ENCODE peak calls at places on chromosomes 4 and X, in seven cellular contexts. One of them, this sample, is unnamed.

GRCh38 chr4:124334119-124334518 is 378.4 kb downstream of the ANKRD50 start:
- DNase-seq in H9: no peak
- DNase-seq in upper lobe of right lung: no peak
- DNase-seq in endodermal cell: peak
- DNase-seq in WERI-Rb-1: peak
- DNase-seq in lung: peak
- DNase-seq in thoracic aorta: no peak
- DNase-seq in this sample: no peak

GRCh38 chr4:25817059-25817681 is 45.6 kb downstream of the SEL1L3 start:
- DNase-seq in H9: no peak
- DNase-seq in lung: no peak
- DNase-seq in WERI-Rb-1: no peak
- DNase-seq in endodermal cell: no peak
- DNase-seq in thoracic aorta: no peak
- DNase-seq in upper lobe of right lung: no peak
- DNase-seq in this sample: no peak

GRCh38 chrX:7828594-7828993 is 14.4 kb upstream of the VCX start:
- DNase-seq in H9: no peak
- DNase-seq in lung: no peak
- DNase-seq in endodermal cell: no peak
- DNase-seq in thoracic aorta: no peak
- DNase-seq in upper lobe of right lung: no peak
- DNase-seq in WERI-Rb-1: peak
- DNase-seq in this sample: no peak

GRCh38 chr4:134935320-134935719 is 733.7 kb upstream of the PABPC4L start:
- DNase-seq in thoracic aorta: no peak
- DNase-seq in lung: no peak
- DNase-seq in WERI-Rb-1: peak
- DNase-seq in endodermal cell: peak
- DNase-seq in upper lobe of right lung: no peak
- DNase-seq in H9: no peak
- DNase-seq in this sample: no peak

GRCh38 chr4:76738081-76738931 is 159.6 kb downstream of the SOWAHB start:
- DNase-seq in H9: no peak
- DNase-seq in upper lobe of right lung: no peak
- DNase-seq in thoracic aorta: peak
- DNase-seq in endodermal cell: no peak
- DNase-seq in WERI-Rb-1: no peak
- DNase-seq in lung: no peak
- DNase-seq in this sample: no peak

GRCh38 chr4:98765771-98766170 is 107.4 kb upstream of the TSPAN5 start:
- DNase-seq in H9: no peak
- DNase-seq in endodermal cell: no peak
- DNase-seq in upper lobe of right lung: no peak
- DNase-seq in WERI-Rb-1: no peak
- DNase-seq in lung: no peak
- DNase-seq in thoracic aorta: no peak
- DNase-seq in this sample: no peak

GRCh38 chr4:74054483-74055032 is 16.1 kb upstream of the CXCL3 start:
- DNase-seq in thoracic aorta: no peak
- DNase-seq in endodermal cell: no peak
- DNase-seq in WERI-Rb-1: no peak
- DNase-seq in upper lobe of right lung: no peak
- DNase-seq in H9: no peak
- DNase-seq in lung: no peak
- DNase-seq in this sample: no peak

GRCh38 chrX:149060921-149061320 is 444.2 kb downstream of the IDS start:
- DNase-seq in endodermal cell: no peak
- DNase-seq in upper lobe of right lung: no peak
- DNase-seq in lung: no peak
- DNase-seq in thoracic aorta: no peak
- DNase-seq in H9: no peak
- DNase-seq in WERI-Rb-1: no peak
- DNase-seq in this sample: no peak

GRCh38 chr4:66769436-66769835 is 775.9 kb downstream of the CENPC start:
- DNase-seq in upper lobe of right lung: no peak
- DNase-seq in WERI-Rb-1: no peak
- DNase-seq in endodermal cell: no peak
- DNase-seq in H9: no peak
- DNase-seq in lung: no peak
- DNase-seq in thoracic aorta: no peak
- DNase-seq in this sample: no peak

GRCh38 chrX:15511563-15511962 is 11.0 kb downstream of the BMX start:
- DNase-seq in upper lobe of right lung: no peak
- DNase-seq in WERI-Rb-1: no peak
- DNase-seq in endodermal cell: no peak
- DNase-seq in thoracic aorta: no peak
- DNase-seq in lung: no peak
- DNase-seq in H9: peak
- DNase-seq in this sample: no peak

GRCh38 chr4:137359691-137360315 is 172.5 kb downstream of the PCDH18 start:
- DNase-seq in thoracic aorta: no peak
- DNase-seq in H9: no peak
- DNase-seq in endodermal cell: no peak
- DNase-seq in WERI-Rb-1: no peak
- DNase-seq in lung: no peak
- DNase-seq in upper lobe of right lung: no peak
- DNase-seq in this sample: no peak

GRCh38 chrX:46957299-46957698 is 45.1 kb downstream of the JADE3 start:
- DNase-seq in WERI-Rb-1: no peak
- DNase-seq in lung: no peak
- DNase-seq in endodermal cell: no peak
- DNase-seq in thoracic aorta: no peak
- DNase-seq in upper lobe of right lung: no peak
- DNase-seq in H9: no peak
- DNase-seq in this sample: no peak

GRCh38 chr4:112130903-112131302 is 14.4 kb upstream of the FAM241A start:
- DNase-seq in lung: no peak
- DNase-seq in WERI-Rb-1: no peak
- DNase-seq in H9: peak
- DNase-seq in upper lobe of right lung: no peak
- DNase-seq in thoracic aorta: no peak
- DNase-seq in endodermal cell: peak
- DNase-seq in this sample: no peak

GRCh38 chr4:2291705-2292651 is 30.1 kb upstream of the MXD4 start:
- DNase-seq in H9: no peak
- DNase-seq in lung: no peak
- DNase-seq in WERI-Rb-1: peak
- DNase-seq in upper lobe of right lung: no peak
- DNase-seq in endodermal cell: peak
- DNase-seq in thoracic aorta: no peak
- DNase-seq in this sample: no peak

GRCh38 chrX:37060999-37061398 is 52.8 kb downstream of the FAM47C start:
- DNase-seq in WERI-Rb-1: no peak
- DNase-seq in lung: no peak
- DNase-seq in upper lobe of right lung: no peak
- DNase-seq in H9: peak
- DNase-seq in endodermal cell: peak
- DNase-seq in thoracic aorta: no peak
- DNase-seq in this sample: no peak

GRCh38 chr4:53507058-53507457 is 84.2 kb downstream of the LNX1 start:
- DNase-seq in thoracic aorta: no peak
- DNase-seq in WERI-Rb-1: no peak
- DNase-seq in upper lobe of right lung: no peak
- DNase-seq in endodermal cell: no peak
- DNase-seq in lung: no peak
- DNase-seq in H9: no peak
- DNase-seq in this sample: no peak

GRCh38 chrX:115330498-115331138 is 41.1 kb downstream of the LUZP4 start:
- DNase-seq in endodermal cell: peak
- DNase-seq in thoracic aorta: no peak
- DNase-seq in lung: peak
- DNase-seq in H9: peak
- DNase-seq in upper lobe of right lung: no peak
- DNase-seq in WERI-Rb-1: peak
- DNase-seq in this sample: no peak

DNA sequence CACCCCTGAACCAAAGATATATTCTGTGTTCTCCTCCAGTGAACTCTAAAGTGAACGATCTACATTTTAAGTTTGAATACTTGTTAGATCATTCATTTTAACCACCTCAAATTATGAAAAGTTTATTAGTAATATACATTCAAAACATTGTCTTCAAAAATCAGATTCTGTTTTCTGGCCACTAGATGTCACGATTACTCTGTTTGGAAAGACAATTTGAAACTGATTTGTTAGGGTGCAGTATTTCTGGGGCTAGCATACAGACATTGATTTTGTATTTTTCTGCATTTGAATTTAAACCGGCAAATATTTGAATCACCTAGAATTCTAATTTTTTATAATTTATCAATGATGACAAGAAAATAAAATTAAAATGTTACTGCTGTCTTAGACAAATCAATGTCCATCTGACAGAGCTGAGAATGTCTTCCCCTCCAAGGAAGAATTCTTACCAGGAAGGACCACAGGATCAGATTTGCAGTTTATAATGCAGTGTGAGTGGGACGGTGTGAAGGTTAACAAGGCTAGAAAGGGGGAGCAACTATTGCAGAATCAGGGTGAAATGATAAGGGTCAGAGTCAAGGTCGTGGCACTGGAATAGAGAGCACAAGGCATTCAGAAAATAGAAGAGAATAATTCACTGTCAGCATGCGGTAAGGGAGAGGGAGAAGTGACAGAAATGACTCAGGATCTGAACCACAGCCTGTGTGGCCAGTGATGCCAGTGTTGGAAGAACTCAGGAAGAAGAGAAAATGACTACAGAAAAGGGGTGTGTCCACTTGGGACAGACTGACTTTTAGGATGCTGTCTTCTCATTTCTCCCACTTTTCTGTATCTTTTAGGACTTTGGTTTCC is 91.6 kb downstream of the ANXA10 start:
- DNase-seq in thoracic aorta: no peak
- DNase-seq in upper lobe of right lung: no peak
- DNase-seq in lung: no peak
- DNase-seq in endodermal cell: no peak
- DNase-seq in H9: no peak
- DNase-seq in WERI-Rb-1: no peak
- DNase-seq in this sample: no peak
- TF ChIP-seq CTCF in thoracic aorta: peak
- TF ChIP-seq CTCF in upper lobe of right lung: peak
- TF ChIP-seq CTCF in lung: peak
- TF ChIP-seq CTCF in endodermal cell: peak
- TF ChIP-seq CTCF in H9: peak
- TF ChIP-seq CTCF in WERI-Rb-1: peak
- TF ChIP-seq CTCF in this sample: peak

GRCh38 chr4:168859100-168859499 is 151.0 kb downstream of the CBR4 start:
- DNase-seq in upper lobe of right lung: no peak
- DNase-seq in lung: no peak
- DNase-seq in endodermal cell: no peak
- DNase-seq in H9: no peak
- DNase-seq in WERI-Rb-1: no peak
- DNase-seq in thoracic aorta: no peak
- DNase-seq in this sample: no peak

GRCh38 chr4:168854216-168854921 is 155.7 kb downstream of the CBR4 start:
- DNase-seq in upper lobe of right lung: no peak
- DNase-seq in lung: no peak
- DNase-seq in thoracic aorta: no peak
- DNase-seq in H9: no peak
- DNase-seq in endodermal cell: no peak
- DNase-seq in WERI-Rb-1: no peak
- DNase-seq in this sample: no peak

GRCh38 chr4:168856312-168856711 is 153.7 kb downstream of the CBR4 start:
- DNase-seq in WERI-Rb-1: no peak
- DNase-seq in endodermal cell: no peak
- DNase-seq in H9: no peak
- DNase-seq in upper lobe of right lung: no peak
- DNase-seq in thoracic aorta: no peak
- DNase-seq in lung: no peak
- DNase-seq in this sample: no peak

GRCh38 chr4:168857546-168858314 is 152.3 kb downstream of the CBR4 start:
- DNase-seq in H9: no peak
- DNase-seq in WERI-Rb-1: no peak
- DNase-seq in upper lobe of right lung: no peak
- DNase-seq in thoracic aorta: no peak
- DNase-seq in endodermal cell: no peak
- DNase-seq in lung: no peak
- DNase-seq in this sample: no peak

DNA sequence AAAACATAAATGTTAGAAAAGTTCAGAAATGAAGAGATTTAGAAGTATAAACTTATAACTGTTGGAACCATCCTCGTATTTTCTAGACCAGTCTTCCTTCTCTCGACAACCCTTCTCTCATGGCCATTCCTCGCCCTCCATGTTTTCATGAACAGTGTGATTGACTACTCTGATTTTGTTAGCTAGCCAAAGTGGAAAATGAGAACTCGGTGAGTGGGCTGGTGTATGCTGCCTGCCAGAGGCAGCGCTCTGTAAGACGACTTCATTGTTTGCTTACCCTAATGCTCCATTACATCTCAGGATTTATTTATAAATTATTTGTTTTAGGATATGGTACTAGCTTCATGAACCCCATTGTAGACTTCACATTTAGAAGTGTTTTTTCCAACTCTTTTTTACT is 153.0 kb downstream of the CBR4 start:
- DNase-seq in WERI-Rb-1: no peak
- DNase-seq in upper lobe of right lung: no peak
- DNase-seq in H9: no peak
- DNase-seq in lung: no peak
- DNase-seq in endodermal cell: no peak
- DNase-seq in thoracic aorta: no peak
- DNase-seq in this sample: no peak
- TF ChIP-seq CTCF in WERI-Rb-1: no peak
- TF ChIP-seq CTCF in upper lobe of right lung: no peak
- TF ChIP-seq CTCF in H9: no peak
- TF ChIP-seq CTCF in lung: no peak
- TF ChIP-seq CTCF in endodermal cell: no peak
- TF ChIP-seq CTCF in thoracic aorta: no peak
- TF ChIP-seq CTCF in this sample: no peak

DNA sequence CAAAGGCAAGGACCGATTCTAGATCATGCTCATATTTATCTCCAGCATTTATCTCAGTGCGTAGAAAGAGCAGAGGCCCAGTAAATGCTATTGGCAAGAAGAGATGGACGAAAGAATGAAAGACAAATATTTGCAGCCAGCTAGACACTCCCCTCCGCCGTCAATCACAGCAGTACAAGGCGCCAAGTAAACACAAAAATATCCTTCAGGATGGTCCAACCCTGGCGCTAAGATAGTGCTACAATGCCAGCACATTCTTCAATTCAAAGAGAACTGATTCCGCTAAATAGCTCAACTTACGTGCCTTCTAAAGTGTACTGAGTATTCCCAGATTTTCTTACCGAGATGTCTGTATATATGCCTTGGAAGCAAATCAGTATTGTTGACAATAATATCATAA is 114.5 kb downstream of the DDX53 start:
- DNase-seq in thoracic aorta: no peak
- DNase-seq in lung: no peak
- DNase-seq in WERI-Rb-1: no peak
- DNase-seq in upper lobe of right lung: no peak
- DNase-seq in endodermal cell: no peak
- DNase-seq in H9: no peak
- DNase-seq in this sample: no peak
- TF ChIP-seq CTCF in thoracic aorta: no peak
- TF ChIP-seq CTCF in lung: no peak
- TF ChIP-seq CTCF in WERI-Rb-1: no peak
- TF ChIP-seq CTCF in upper lobe of right lung: no peak
- TF ChIP-seq CTCF in endodermal cell: no peak
- TF ChIP-seq CTCF in H9: no peak
- TF ChIP-seq CTCF in this sample: no peak

DNA sequence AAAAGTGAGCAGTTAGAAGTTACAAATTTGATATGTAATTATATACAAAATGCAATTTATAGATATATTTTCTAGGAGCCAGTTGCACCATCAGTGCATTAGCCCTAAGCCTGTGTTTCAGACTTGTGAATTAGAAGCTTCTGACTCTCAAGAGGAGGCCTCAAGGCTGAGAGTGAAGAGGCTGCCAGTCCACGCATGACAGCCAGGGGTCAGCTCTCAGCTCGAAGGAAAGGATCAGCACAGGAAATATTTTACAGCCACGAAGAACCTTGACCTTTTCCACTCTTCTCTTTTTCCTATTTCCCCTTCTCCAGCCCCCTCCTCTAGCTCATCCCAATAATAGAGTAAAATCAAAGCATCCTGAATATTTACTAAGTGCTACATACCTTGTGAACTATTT is 642.4 kb downstream of the TRIML1 start:
- DNase-seq in lung: no peak
- DNase-seq in thoracic aorta: no peak
- DNase-seq in WERI-Rb-1: peak
- DNase-seq in H9: peak
- DNase-seq in upper lobe of right lung: no peak
- DNase-seq in endodermal cell: peak
- DNase-seq in this sample: no peak
- TF ChIP-seq CTCF in lung: peak
- TF ChIP-seq CTCF in thoracic aorta: no peak
- TF ChIP-seq CTCF in WERI-Rb-1: peak
- TF ChIP-seq CTCF in H9: peak
- TF ChIP-seq CTCF in upper lobe of right lung: peak
- TF ChIP-seq CTCF in endodermal cell: peak
- TF ChIP-seq CTCF in this sample: no peak